ENCODE peak calls at places on chromosomes 11 and 22, in six cellular contexts. T is prostate gland, I is HFF-Myc, C is A549, K is tibial nerve, X is cardiac fibroblast. O is an unnamed sample.

GRCh38 chr11:112150517-112150916 is 13.4 kb downstream of the IL18 start:
- DNase-seq in T (no peak), I (no peak), C (no peak), K (no peak), X (no peak), O (no peak)

GRCh38 chr11:71139516-71140205 is 112.7 kb downstream of the SHANK2 start:
- DNase-seq in T (peak), I (no peak), C (no peak), K (no peak), X (peak), O (peak)

GRCh38 chr22:35627267-35628041 is 10.3 kb upstream of the MB start:
- DNase-seq in T (peak), I (peak), C (peak), K (peak), X (peak), O (no peak)

GRCh38 chr11:15716550-15716949 is 601.8 kb downstream of the INSC start:
- DNase-seq in T (no peak), I (no peak), C (no peak), K (no peak), X (no peak), O (no peak)

GRCh38 chr22:39311592-39312400 is 7.6 kb downstream of the RPL3 start:
- DNase-seq in T (no peak), I (no peak), C (no peak), K (no peak), X (peak), O (no peak)

GRCh38 chr11:15114501-15115475 is at the start of gene INSC:
- DNase-seq in T (no peak), I (no peak), C (no peak), K (no peak), X (peak), O (no peak)

GRCh38 chr11:114138411-114138810 is 78.9 kb downstream of the ZBTB16 start:
- DNase-seq in T (no peak), I (no peak), C (no peak), K (no peak), X (no peak), O (no peak)

GRCh38 chr11:59053387-59053786 is 32.7 kb upstream of the GLYATL1B start:
- DNase-seq in T (no peak), I (no peak), C (peak), K (peak), X (peak), O (no peak)

GRCh38 chr11:100672483-100673038 is 14.5 kb upstream of the ARHGAP42 start:
- DNase-seq in T (no peak), I (no peak), C (no peak), K (no peak), X (no peak), O (no peak)

GRCh38 chr11:14902650-14903350 is 10.8 kb upstream of the CYP2R1 start:
- DNase-seq in T (no peak), I (no peak), C (no peak), K (no peak), X (peak), O (peak)

GRCh38 chr11:1303973-1304372 is 5.5 kb downstream of the TOLLIP start:
- DNase-seq in T (peak), I (no peak), C (no peak), K (no peak), X (peak), O (no peak)

GRCh38 chr11:44404323-44404705 is 94.4 kb upstream of the ALX4 start:
- DNase-seq in T (no peak), I (no peak), C (no peak), K (no peak), X (no peak), O (no peak)

GRCh38 chr11:76672431-76673163 is 2.0 kb upstream of the LRRC32 start:
- DNase-seq in T (no peak), I (no peak), C (no peak), K (no peak), X (peak), O (no peak)

GRCh38 chr11:59901306-59901705 is 22.7 kb downstream of the OOSP3 start:
- DNase-seq in T (no peak), I (no peak), C (peak), K (no peak), X (peak), O (peak)

GRCh38 chr11:84089072-84090057 is 803.2 kb upstream of the CCDC90B start:
- DNase-seq in T (no peak), I (no peak), C (no peak), K (no peak), X (peak), O (peak)

GRCh38 chr11:103257360-103257759 is 148.1 kb downstream of the DYNC2H1 start:
- DNase-seq in T (no peak), I (no peak), C (peak), K (no peak), X (peak), O (no peak)

GRCh38 chr11:117424781-117425180 is 97.1 kb downstream of the CEP164 start:
- DNase-seq in T (no peak), I (no peak), C (no peak), K (no peak), X (peak), O (no peak)

GRCh38 chr11:114912826-114913225 is 234.5 kb downstream of the NXPE2 start:
- DNase-seq in T (no peak), I (no peak), C (no peak), K (no peak), X (no peak), O (no peak)

GRCh38 chr22:35380537-35381423 is at the start of gene HMOX1:
- DNase-seq in T (peak), I (peak), C (peak), K (peak), X (peak), O (peak)

GRCh38 chr22:29983296-29983917 is 96.9 kb upstream of the HORMAD2 start:
- DNase-seq in T (no peak), I (no peak), C (no peak), K (no peak), X (no peak), O (no peak)

GRCh38 chr11:2812371-2812991 is 73.1 kb downstream of the CDKN1C start:
- DNase-seq in T (no peak), I (no peak), C (no peak), K (no peak), X (peak), O (no peak)
- H3K4me3 ChIP-seq in T (no peak), I (no peak), C (no peak), K (no peak), X (peak), O (no peak)

GRCh38 chr11:86456075-86456939 is 81.6 kb downstream of the CCDC81 start:
- DNase-seq in T (peak), I (peak), C (peak), K (peak), X (peak), O (no peak)
- TF ChIP-seq CTCF in T (peak), I (peak), C (peak), K (peak), X (peak), O (peak)

DNA sequence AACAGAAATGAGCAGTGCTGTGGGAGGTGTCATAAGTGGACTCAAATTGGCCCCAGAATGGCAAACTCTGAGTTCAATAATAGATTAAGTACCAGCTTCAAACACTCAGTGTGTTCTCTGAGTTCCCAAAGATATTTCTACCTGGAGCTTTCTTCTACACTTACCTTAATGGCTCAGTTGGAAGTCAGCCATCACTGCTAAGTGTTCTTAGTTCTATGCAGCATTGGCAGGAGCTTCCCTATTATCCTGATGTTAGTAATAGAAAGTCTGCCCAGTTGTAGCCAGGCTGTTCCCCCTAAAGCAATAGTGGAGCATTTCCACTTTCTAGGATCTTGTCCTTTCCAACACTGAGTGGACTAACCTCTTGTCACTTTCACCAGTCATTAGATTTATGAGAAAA is 9.7 kb upstream of the PIK3IP1 start:
- DNase-seq in T (peak), I (no peak), C (no peak), K (no peak), X (no peak), O (no peak)
- H3K4me3 ChIP-seq in T (no peak), I (no peak), C (no peak), K (no peak), X (no peak), O (no peak)

GRCh38 chr11:134017773-134018430 is 51.0 kb upstream of the JAM3 start:
- DNase-seq in T (no peak), I (no peak), C (no peak), K (no peak), X (no peak), O (no peak)

GRCh38 chr11:134019500-134019899 is 49.4 kb upstream of the JAM3 start:
- DNase-seq in T (no peak), I (no peak), C (no peak), K (no peak), X (no peak), O (no peak)

GRCh38 chr11:134015541-134015940 is 53.3 kb upstream of the JAM3 start:
- DNase-seq in T (no peak), I (no peak), C (no peak), K (no peak), X (no peak), O (no peak)

GRCh38 chr11:134013518-134013917 is 55.4 kb upstream of the JAM3 start:
- DNase-seq in T (no peak), I (no peak), C (no peak), K (no peak), X (no peak), O (no peak)

DNA sequence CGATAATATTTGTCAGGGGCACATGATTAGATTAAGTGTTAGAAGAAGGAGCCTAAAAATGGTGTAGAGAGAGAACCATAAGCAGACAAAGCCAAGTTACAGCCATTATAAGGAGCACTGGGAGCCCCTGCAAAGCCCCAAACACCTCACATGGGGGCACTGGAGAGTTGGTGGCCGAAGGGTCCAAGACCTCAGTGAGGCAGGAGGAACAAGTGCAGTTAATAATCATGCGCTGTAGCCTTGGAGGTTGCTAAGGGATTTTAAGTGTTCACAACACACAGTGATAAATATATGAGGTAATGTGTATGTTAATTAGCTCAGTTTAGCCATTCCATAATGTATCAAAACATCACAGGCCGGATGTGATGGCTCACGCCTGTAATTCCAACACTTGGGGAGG is 54.4 kb upstream of the JAM3 start:
- DNase-seq in T (no peak), I (no peak), C (no peak), K (no peak), X (peak), O (no peak)
- TF ChIP-seq CTCF in T (no peak), I (peak), C (no peak), K (no peak), X (no peak), O (peak)

O was measured in retinal pigment epithelial cell.